ENCODE peak calls at places on chromosome 11, in nine cellular contexts. I is colonic mucosa; X is breast epithelium; A is transverse colon; S is esophagus squamous epithelium; F is stomach; C is effector memory CD4-positive, alpha-beta T cell; W is body of pancreas; O is psoas muscle. Y is an unnamed sample.
A peak's percentile ranks its signal among the peaks of the same experiment; 100 is the strongest.

GRCh38 chr11:77038825-77039326 is 4.7 kb downstream of the B3GNT6 start:
- DNase-seq in F (no peak), O (no peak), I (no peak), W (no peak), A (no peak), S (no peak), X (no peak), C (no peak), Y (no peak)

GRCh38 chr11:70087446-70088167 is 9.5 kb downstream of the ANO1 start:
- DNase-seq in X (no peak), F (no peak), C (no peak), A (no peak), W (no peak), S (no peak), I (no peak), O (no peak), Y (no peak)

GRCh38 chr11:33773399-33774355 is 643 bp downstream of the FBXO3 start:
- DNase-seq in I (peak; percentile 29), A (no peak), C (peak; percentile 10), S (no peak), W (no peak), O (no peak), X (no peak), F (no peak), Y (no peak)

GRCh38 chr11:112922606-112923005 is 38.6 kb upstream of the NCAM1 start:
- DNase-seq in A (no peak), O (no peak), C (no peak), X (no peak), S (no peak), I (no peak), W (no peak), F (no peak), Y (no peak)

GRCh38 chr11:71207996-71208774 is 44.2 kb downstream of the SHANK2 start:
- DNase-seq in W (no peak), S (no peak), O (peak; percentile 10), F (no peak), C (no peak), X (peak; percentile 7), I (no peak), A (no peak), Y (no peak)

GRCh38 chr11:65789230-65790103 is 2.6 kb downstream of the OVOL1 start:
- DNase-seq in W (no peak), S (no peak), A (no peak), O (peak; percentile 23), I (no peak), X (no peak), F (no peak), C (no peak), Y (no peak)

GRCh38 chr11:46692450-46692849 is 8.0 kb downstream of the ARHGAP1 start:
- DNase-seq in X (no peak), W (no peak), S (no peak), I (no peak), A (no peak), C (no peak), F (no peak), O (no peak), Y (no peak)

GRCh38 chr11:120131941-120132644 is 5.8 kb downstream of the TRIM29 start:
- DNase-seq in S (no peak), X (peak; percentile 46), F (no peak), W (peak; percentile 63), I (peak; percentile 53), C (no peak), A (peak; percentile 37), O (no peak), Y (peak; percentile 16)

GRCh38 chr11:35038211-35038930 is 100.6 kb upstream of the CD44 start:
- DNase-seq in W (no peak), I (no peak), X (no peak), S (no peak), C (no peak), A (no peak), F (no peak), O (no peak), Y (no peak)

GRCh38 chr11:92787638-92788037 is 181.8 kb upstream of the MTNR1B start:
- DNase-seq in A (no peak), X (no peak), S (no peak), W (no peak), F (no peak), O (no peak), I (no peak), C (no peak), Y (no peak)

GRCh38 chr11:8642226-8642625 is 40.2 kb downstream of the TRIM66 start:
- DNase-seq in X (no peak), W (no peak), C (no peak), F (no peak), A (no peak), I (no peak), O (no peak), S (no peak), Y (no peak)

DNA sequence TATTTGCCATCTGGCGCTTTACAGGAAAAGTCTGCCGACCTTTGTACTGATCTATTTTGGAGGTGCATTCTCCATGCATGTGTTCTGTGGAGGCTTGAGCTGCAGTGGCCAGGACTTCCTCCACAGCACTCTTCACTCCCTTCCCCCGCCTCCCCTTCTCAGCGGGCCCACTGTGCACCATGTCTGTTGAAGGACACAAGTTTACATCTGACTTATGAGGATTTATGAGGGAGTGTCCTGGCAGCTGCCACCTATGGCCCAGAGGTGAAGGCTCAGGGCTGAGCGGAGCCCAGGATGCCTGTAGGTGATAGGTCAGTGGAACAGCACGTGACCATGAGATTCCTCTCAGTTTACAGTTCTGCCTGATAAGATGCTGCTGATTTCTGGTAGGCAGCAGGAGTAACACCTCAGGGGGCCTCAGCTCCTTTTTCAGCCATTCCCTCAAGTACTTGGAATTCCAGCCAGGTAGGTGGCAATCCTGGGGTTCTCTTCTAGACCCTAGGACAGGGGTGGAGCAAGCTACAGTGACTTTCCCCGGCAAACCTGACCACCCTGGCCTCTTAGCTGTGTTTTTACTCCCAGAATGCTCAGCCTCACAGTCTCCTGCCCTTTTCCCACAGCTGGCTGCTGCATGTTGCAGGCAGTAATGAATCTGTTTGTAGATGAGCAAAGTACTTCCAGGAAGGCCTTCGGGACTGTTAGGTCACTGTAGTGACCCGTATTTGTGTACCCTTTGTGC is 59.9 kb downstream of the PPFIBP2 start:
- DNase-seq in W (no peak), C (no peak), O (no peak), X (no peak), F (peak; percentile 62), I (peak; percentile 86), A (peak; percentile 72), S (no peak), Y (no peak)
- H3K4me1 ChIP-seq in W (peaks cover 33% of the 10 kb centered on the region), C (peaks cover 13% of the 10 kb centered on the region), O (peaks cover 50% of the 10 kb centered on the region), X (peaks cover 39% of the 10 kb centered on the region), F (peaks cover 70% of the 10 kb centered on the region), I (peaks cover 34% of the 10 kb centered on the region), A (peaks cover 72% of the 10 kb centered on the region), S (peaks cover 94% of the 10 kb centered on the region), Y (peaks cover 59% of the 10 kb centered on the region)

GRCh38 chr11:107752954-107753822 is 41.3 kb upstream of the SLN start:
- DNase-seq in S (no peak), O (no peak), W (no peak), I (no peak), C (no peak), A (no peak), X (no peak), F (no peak), Y (no peak)
- H3K27me3 ChIP-seq in S (no peaks in the 10 kb centered on the region), O (no peaks in the 10 kb centered on the region), W (no peaks in the 10 kb centered on the region), I (no peaks in the 10 kb centered on the region), C (no peaks in the 10 kb centered on the region), A (no peaks in the 10 kb centered on the region), X (no peaks in the 10 kb centered on the region), F (no peaks in the 10 kb centered on the region), Y (no peaks in the 10 kb centered on the region)

GRCh38 chr11:110435780-110436717 is 6.3 kb downstream of the FDX1 start:
- DNase-seq in A (no peak), X (no peak), C (no peak), F (no peak), I (no peak), O (no peak), S (no peak), W (no peak), Y (no peak)
- H3K4me1 ChIP-seq in A (peaks cover 31% of the 10 kb centered on the region), X (no peaks in the 10 kb centered on the region), C (peaks cover 5% of the 10 kb centered on the region), F (peaks cover 35% of the 10 kb centered on the region), I (peaks cover 7% of the 10 kb centered on the region), O (peaks cover 53% of the 10 kb centered on the region), S (peaks cover 69% of the 10 kb centered on the region), W (peaks cover 50% of the 10 kb centered on the region), Y (peaks cover 25% of the 10 kb centered on the region)

DNA sequence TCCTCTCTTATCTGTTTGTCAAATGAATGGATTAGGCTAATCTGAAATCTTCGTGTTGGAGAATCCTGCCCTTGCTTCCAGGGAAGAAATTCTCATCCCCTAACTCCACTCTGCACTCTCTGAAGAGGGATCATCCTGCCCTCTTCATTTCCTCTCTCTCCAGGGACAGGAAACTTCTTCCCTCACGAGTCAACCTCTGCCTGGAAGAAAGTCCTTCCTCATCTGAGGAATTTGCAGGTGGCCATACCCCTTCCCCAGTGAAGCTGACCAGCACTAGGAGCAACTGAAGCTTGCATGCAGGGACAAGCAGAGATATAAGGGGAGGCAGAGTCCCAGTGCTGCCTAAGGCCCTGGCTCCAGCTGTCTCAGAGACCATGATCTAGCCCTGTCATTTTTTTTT is 3.6 kb upstream of the PHOX2A start:
- DNase-seq in A (no peak), O (no peak), F (no peak), X (no peak), I (no peak), W (no peak), C (no peak), S (no peak), Y (no peak)
- H3K27me3 ChIP-seq in A (peaks cover 68% of the 10 kb centered on the region), O (peaks cover 19% of the 10 kb centered on the region), F (peaks cover 90% of the 10 kb centered on the region), X (peaks cover 6% of the 10 kb centered on the region), I (peaks cover 47% of the 10 kb centered on the region), W (no peaks in the 10 kb centered on the region), C (peaks cover 25% of the 10 kb centered on the region), S (peaks cover 92% of the 10 kb centered on the region), Y (peaks cover 38% of the 10 kb centered on the region)

DNA sequence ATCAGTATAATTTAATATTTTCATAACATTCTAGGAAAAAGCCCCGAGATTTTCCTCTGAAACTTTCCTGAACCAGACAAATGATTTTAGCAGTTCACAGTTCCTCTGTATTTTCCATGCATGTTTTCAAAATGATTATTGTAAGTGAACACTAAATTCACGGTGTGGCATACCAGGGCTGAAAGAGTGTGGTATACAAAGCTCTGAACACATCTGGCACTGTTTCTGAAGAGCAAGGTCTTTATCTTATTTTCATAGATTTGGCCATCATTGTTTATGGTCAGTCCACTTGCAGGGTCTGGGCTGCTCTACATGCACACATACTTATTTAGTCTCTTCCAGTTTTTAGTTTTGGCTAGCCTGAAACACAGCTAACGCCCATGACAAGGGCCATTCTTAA is 7.8 kb upstream of the GAB2 start:
- DNase-seq in S (no peak), C (no peak), O (no peak), X (no peak), I (no peak), F (no peak), A (no peak), W (no peak), Y (no peak)
- H3K4me1 ChIP-seq in S (peaks cover 34% of the 10 kb centered on the region), C (no peaks in the 10 kb centered on the region), O (no peaks in the 10 kb centered on the region), X (no peaks in the 10 kb centered on the region), I (peaks cover 11% of the 10 kb centered on the region), F (peaks cover 5% of the 10 kb centered on the region), A (peaks cover 19% of the 10 kb centered on the region), W (peaks cover 12% of the 10 kb centered on the region), Y (peaks cover 5% of the 10 kb centered on the region)

GRCh38 chr11:116193321-116194114 is 579.3 kb downstream of the BUD13 start:
- DNase-seq in I (peak; percentile 44), X (peak; percentile 59), C (no peak), O (no peak), W (peak; percentile 65), A (peak; percentile 60), F (peak; percentile 67), S (no peak), Y (peak; percentile 89)
- H3K27me3 ChIP-seq in I (no peaks in the 10 kb centered on the region), X (no peaks in the 10 kb centered on the region), C (no peaks in the 10 kb centered on the region), O (peaks cover 8% of the 10 kb centered on the region), W (no peaks in the 10 kb centered on the region), A (no peaks in the 10 kb centered on the region), F (peaks cover 22% of the 10 kb centered on the region), S (peaks cover 18% of the 10 kb centered on the region), Y (no peaks in the 10 kb centered on the region)

GRCh38 chr11:102280237-102280833 is 36.9 kb upstream of the BIRC3 start:
- DNase-seq in O (no peak), X (no peak), W (no peak), A (peak; percentile 37), C (no peak), S (no peak), I (peak; percentile 49), F (no peak), Y (no peak)
- H3K4me1 ChIP-seq in O (peaks cover 15% of the 10 kb centered on the region), X (no peaks in the 10 kb centered on the region), W (peaks cover 34% of the 10 kb centered on the region), A (peaks cover 24% of the 10 kb centered on the region), C (no peaks in the 10 kb centered on the region), S (peaks cover 37% of the 10 kb centered on the region), I (no peaks in the 10 kb centered on the region), F (peaks cover 17% of the 10 kb centered on the region), Y (peaks cover 8% of the 10 kb centered on the region)